ENCODE peak calls at places on chromosomes 1 and 21, in seven cellular contexts. Y is ELR; P is stimulated activated CD4-positive, alpha-beta T cell treated with anti-CD3 and anti-CD28 coated beads, Interleukin-4, amount 100 ng/mL, for 4 hours; U is GM10248; S is GF-D8; C is Ammon's horn; N is D721Med. B is an unnamed sample.

GRCh38 chr1:190479028-190479427 is 1.4 kb upstream of the BRINP3 start:
- DNase-seq in Y (peak), P (no peak), U (no peak), S (no peak), C (peak), N (no peak), B (peak)

GRCh38 chr1:39568208-39568607 is 8.4 kb downstream of the PABPC4 start:
- DNase-seq in Y (no peak), P (no peak), U (no peak), S (no peak), C (no peak), N (no peak), B (no peak)

GRCh38 chr1:214018605-214019268 is 31.0 kb downstream of the PROX1 start:
- DNase-seq in Y (no peak), P (peak), U (peak), S (no peak), C (no peak), N (no peak), B (no peak)

GRCh38 chr1:161021959-161022332 is 994 bp upstream of the F11R start:
- DNase-seq in Y (peak), P (no peak), U (no peak), S (no peak), C (no peak), N (no peak), B (no peak)

GRCh38 chr1:37498872-37499617 is 15.5 kb downstream of the MEAF6 start:
- DNase-seq in Y (peak), P (no peak), U (no peak), S (no peak), C (peak), N (no peak), B (peak)

GRCh38 chr1:223331301-223331700 is 32.7 kb downstream of the SUSD4 start:
- DNase-seq in Y (no peak), P (peak), U (no peak), S (no peak), C (no peak), N (no peak), B (no peak)

GRCh38 chr1:228150458-228151169 is 884 bp downstream of the GJC2 start:
- DNase-seq in Y (peak), P (no peak), U (no peak), S (no peak), C (peak), N (no peak), B (no peak)

GRCh38 chr1:210384625-210385024 is 55.9 kb downstream of the HHAT start:
- DNase-seq in Y (peak), P (no peak), U (no peak), S (no peak), C (no peak), N (no peak), B (no peak)

GRCh38 chr1:224589006-224589405 is 27.1 kb upstream of the CNIH3 start:
- DNase-seq in Y (peak), P (no peak), U (no peak), S (no peak), C (no peak), N (no peak), B (no peak)

GRCh38 chr21:46350571-46350970 is 26.6 kb downstream of the PCNT start:
- DNase-seq in Y (no peak), P (no peak), U (no peak), S (no peak), C (no peak), N (no peak), B (no peak)

GRCh38 chr1:89089962-89090361 is 25.0 kb upstream of the GBP1 start:
- DNase-seq in Y (peak), P (no peak), U (no peak), S (no peak), C (no peak), N (no peak), B (no peak)

GRCh38 chr1:40936878-40937484 is 42.5 kb upstream of the CTPS1 start:
- DNase-seq in Y (peak), P (no peak), U (no peak), S (no peak), C (no peak), N (no peak), B (no peak)

GRCh38 chr1:153246825-153247224 is 12.7 kb upstream of the LORICRIN start:
- DNase-seq in Y (no peak), P (no peak), U (no peak), S (no peak), C (no peak), N (no peak), B (no peak)

GRCh38 chr1:22343456-22344426 is 107.9 kb upstream of the ZBTB40 start:
- DNase-seq in Y (no peak), P (no peak), U (no peak), S (no peak), C (no peak), N (no peak), B (no peak)

GRCh38 chr1:97384294-97384952 is 536.4 kb downstream of the DPYD start:
- DNase-seq in Y (peak), P (no peak), U (no peak), S (no peak), C (no peak), N (no peak), B (no peak)

GRCh38 chr21:42403611-42404231 is at the start of gene UBASH3A:
- DNase-seq in Y (no peak), P (peak), U (no peak), S (no peak), C (no peak), N (no peak), B (no peak)

GRCh38 chr1:9600861-9601834 is 12.4 kb downstream of the TMEM201 start:
- DNase-seq in Y (no peak), P (no peak), U (no peak), S (no peak), C (no peak), N (no peak), B (no peak)

GRCh38 chr1:106554294-106554693 is 502.2 kb upstream of the PRMT6 start:
- DNase-seq in Y (peak), P (no peak), U (no peak), S (no peak), C (no peak), N (no peak), B (no peak)

GRCh38 chr1:41698916-41699860 is 214.7 kb upstream of the EDN2 start:
- DNase-seq in Y (no peak), P (no peak), U (peak), S (no peak), C (no peak), N (no peak), B (no peak)

GRCh38 chr1:179353546-179353945 is 12.2 kb upstream of the AXDND1 start:
- DNase-seq in Y (peak), P (no peak), U (no peak), S (no peak), C (no peak), N (no peak), B (no peak)

GRCh38 chr1:197319631-197320030 is 51.6 kb downstream of the CRB1 start:
- DNase-seq in Y (no peak), P (no peak), U (no peak), S (no peak), C (no peak), N (no peak), B (no peak)

GRCh38 chr1:7421471-7422075 is 349.5 kb upstream of the VAMP3 start:
- DNase-seq in Y (no peak), P (no peak), U (no peak), S (no peak), C (no peak), N (no peak), B (no peak)

GRCh38 chr1:36856126-36856525 is 178.2 kb downstream of the GRIK3 start:
- DNase-seq in Y (no peak), P (no peak), U (no peak), S (no peak), C (no peak), N (no peak), B (peak)

GRCh38 chr21:42695324-42696025 is 42.1 kb downstream of the PDE9A start:
- DNase-seq in Y (peak), P (no peak), U (no peak), S (no peak), C (peak), N (no peak), B (peak)